ENCODE peak calls at places on chromosomes 11 and 22, in eight cellular contexts. R, G, I, K, A, U, F and V are unnamed samples.

GRCh38 chr11:86676533-86677154 is 4.2 kb upstream of the ME3 start:
- DNase-seq in R (peak), G (no peak), I (no peak), K (no peak), A (peak), U (no peak), F (no peak), V (no peak)

GRCh38 chr22:36194971-36195370 is 6.6 kb downstream of the APOL4 start:
- DNase-seq in R (peak), G (peak), I (peak), K (peak), A (peak), U (no peak), F (peak), V (no peak)

GRCh38 chr11:86202013-86202336 is 42.6 kb upstream of the EED start:
- DNase-seq in R (no peak), G (no peak), I (no peak), K (no peak), A (no peak), U (no peak), F (no peak), V (no peak)

GRCh38 chr11:84022221-84022620 is 736.1 kb upstream of the CCDC90B start:
- DNase-seq in R (no peak), G (no peak), I (no peak), K (no peak), A (no peak), U (no peak), F (no peak), V (no peak)

GRCh38 chr22:24834845-24835570 is 29.0 kb downstream of the SGSM1 start:
- DNase-seq in R (peak), G (peak), I (no peak), K (no peak), A (peak), U (no peak), F (no peak), V (no peak)

GRCh38 chr22:43182118-43182517 is 4.8 kb downstream of the TTLL12 start:
- DNase-seq in R (no peak), G (no peak), I (no peak), K (no peak), A (no peak), U (no peak), F (no peak), V (no peak)

GRCh38 chr11:27282141-27282590 is 80.8 kb downstream of the CCDC34 start:
- DNase-seq in R (no peak), G (peak), I (peak), K (no peak), A (no peak), U (no peak), F (peak), V (no peak)

GRCh38 chr22:46579751-46580449 is 40.3 kb upstream of the GRAMD4 start:
- DNase-seq in R (no peak), G (no peak), I (no peak), K (no peak), A (no peak), U (no peak), F (no peak), V (no peak)

GRCh38 chr11:117663826-117664225 is 133.2 kb downstream of the DSCAML1 start:
- DNase-seq in R (no peak), G (peak), I (no peak), K (no peak), A (no peak), U (no peak), F (no peak), V (no peak)

GRCh38 chr22:50612715-50613221 is 12.2 kb downstream of the MAPK8IP2 start:
- DNase-seq in R (peak), G (no peak), I (no peak), K (no peak), A (no peak), U (no peak), F (no peak), V (no peak)

GRCh38 chr11:1693327-1694063 is 3.5 kb upstream of the KRTAP5-6 start:
- DNase-seq in R (peak), G (peak), I (peak), K (peak), A (peak), U (peak), F (peak), V (peak)

GRCh38 chr22:29689872-29690213 is 30.0 kb upstream of the CABP7 start:
- DNase-seq in R (peak), G (peak), I (peak), K (peak), A (peak), U (no peak), F (peak), V (no peak)

GRCh38 chr11:104076455-104076854 is 40.0 kb downstream of the DDI1 start:
- DNase-seq in R (no peak), G (no peak), I (no peak), K (no peak), A (no peak), U (no peak), F (no peak), V (no peak)

GRCh38 chr11:120775986-120776682 is 247.8 kb upstream of the TBCEL start:
- DNase-seq in R (no peak), G (no peak), I (no peak), K (no peak), A (no peak), U (no peak), F (no peak), V (no peak)

GRCh38 chr11:93796832-93797231 is 12.8 kb downstream of the MED17 start:
- DNase-seq in R (no peak), G (no peak), I (no peak), K (no peak), A (no peak), U (no peak), F (no peak), V (no peak)

GRCh38 chr11:78379039-78379670 is 38.5 kb downstream of the GAB2 start:
- DNase-seq in R (no peak), G (no peak), I (no peak), K (no peak), A (no peak), U (no peak), F (no peak), V (no peak)

GRCh38 chr11:122075016-122075415 is 41.0 kb downstream of the BLID start:
- DNase-seq in R (no peak), G (no peak), I (no peak), K (no peak), A (no peak), U (no peak), F (no peak), V (no peak)

GRCh38 chr22:49503896-49504521 is 323.7 kb downstream of the BRD1 start:
- DNase-seq in R (no peak), G (no peak), I (no peak), K (no peak), A (no peak), U (no peak), F (no peak), V (no peak)

GRCh38 chr11:117097567-117098268 is 510 bp downstream of the SIK3 start:
- DNase-seq in R (peak), G (peak), I (no peak), K (no peak), A (peak), U (no peak), F (no peak), V (peak)

GRCh38 chr11:64019106-64020031 is 16.4 kb upstream of the FLRT1 start:
- DNase-seq in R (no peak), G (no peak), I (no peak), K (no peak), A (no peak), U (no peak), F (no peak), V (no peak)

GRCh38 chr22:39405346-39406085 is 5.9 kb downstream of the TAB1 start:
- DNase-seq in R (no peak), G (peak), I (peak), K (no peak), A (no peak), U (no peak), F (peak), V (no peak)

GRCh38 chr11:115207166-115207591 is 297.0 kb downstream of the CADM1 start:
- DNase-seq in R (peak), G (no peak), I (no peak), K (no peak), A (no peak), U (no peak), F (no peak), V (no peak)

GRCh38 chr11:77175869-77176539 is 48.0 kb downstream of the MYO7A start:
- DNase-seq in R (no peak), G (no peak), I (no peak), K (peak), A (no peak), U (no peak), F (no peak), V (no peak)

GRCh38 chr11:62340269-62340901 is 3.1 kb downstream of the ASRGL1 start:
- DNase-seq in R (peak), G (peak), I (peak), K (peak), A (peak), U (no peak), F (peak), V (peak)

GRCh38 chr11:2792376-2793250 is 92.8 kb upstream of the KCNQ1OT1 start:
- DNase-seq in R (no peak), G (no peak), I (no peak), K (no peak), A (no peak), U (no peak), F (no peak), V (no peak)

GRCh38 chr11:129790131-129790530 is 25.5 kb upstream of the TMEM45B start:
- DNase-seq in R (no peak), G (no peak), I (no peak), K (no peak), A (no peak), U (no peak), F (no peak), V (no peak)

GRCh38 chr11:5831196-5831829 is 10.4 kb downstream of the OR52E6 start:
- DNase-seq in R (no peak), G (no peak), I (no peak), K (no peak), A (no peak), U (no peak), F (no peak), V (no peak)

GRCh38 chr11:811446-812245 is 1.9 kb downstream of the RPLP2 start:
- DNase-seq in R (no peak), G (peak), I (no peak), K (no peak), A (no peak), U (no peak), F (no peak), V (no peak)

GRCh38 chr11:128497057-128497957 is 90.1 kb downstream of the ETS1 start:
- DNase-seq in R (no peak), G (peak), I (peak), K (no peak), A (peak), U (no peak), F (peak), V (no peak)

GRCh38 chr22:26170795-26171194 is 1.5 kb downstream of the SEZ6L start:
- DNase-seq in R (peak), G (no peak), I (no peak), K (peak), A (peak), U (no peak), F (no peak), V (no peak)

GRCh38 chr11:57343825-57344224 is 5.7 kb downstream of the P2RX3 start:
- DNase-seq in R (no peak), G (no peak), I (no peak), K (no peak), A (no peak), U (no peak), F (no peak), V (no peak)

GRCh38 chr11:130763087-130763980 is 152.9 kb downstream of the SNX19 start:
- DNase-seq in R (no peak), G (peak), I (no peak), K (no peak), A (no peak), U (no peak), F (no peak), V (no peak)

GRCh38 chr11:2447253-2447950 is 2.6 kb downstream of the KCNQ1 start:
- DNase-seq in R (no peak), G (no peak), I (no peak), K (no peak), A (no peak), U (no peak), F (no peak), V (no peak)

GRCh38 chr22:50057292-50057867 is 718 bp downstream of the TTLL8 start:
- DNase-seq in R (no peak), G (no peak), I (no peak), K (no peak), A (no peak), U (no peak), F (no peak), V (no peak)